ENCODE peak calls at places on chromosomes 6 and 20, in seven cellular contexts. One of them, this sample, is unnamed.

GRCh38 chr6:52925919-52926792 is 16.7 kb upstream of the GSTA3 start:
- DNase-seq in endothelial cell of umbilical vein: no peak
- DNase-seq in GM06990: no peak
- DNase-seq in AG04450: no peak
- DNase-seq in CD8-positive, alpha-beta T cell: no peak
- DNase-seq in esophagus muscularis mucosa: peak
- DNase-seq in neuronal stem cell: no peak
- DNase-seq in this sample: no peak

GRCh38 chr6:134176283-134176975 is 124.0 kb upstream of the SLC2A12 start:
- DNase-seq in endothelial cell of umbilical vein: peak
- DNase-seq in GM06990: no peak
- DNase-seq in AG04450: no peak
- DNase-seq in CD8-positive, alpha-beta T cell: no peak
- DNase-seq in esophagus muscularis mucosa: no peak
- DNase-seq in neuronal stem cell: no peak
- DNase-seq in this sample: no peak

GRCh38 chr6:24321538-24322162 is 36.2 kb downstream of the DCDC2 start:
- DNase-seq in endothelial cell of umbilical vein: no peak
- DNase-seq in GM06990: no peak
- DNase-seq in AG04450: no peak
- DNase-seq in CD8-positive, alpha-beta T cell: no peak
- DNase-seq in esophagus muscularis mucosa: no peak
- DNase-seq in neuronal stem cell: no peak
- DNase-seq in this sample: no peak

GRCh38 chr6:28974505-28974904 is 30.6 kb downstream of the ZNF311 start:
- DNase-seq in endothelial cell of umbilical vein: no peak
- DNase-seq in GM06990: no peak
- DNase-seq in AG04450: no peak
- DNase-seq in CD8-positive, alpha-beta T cell: no peak
- DNase-seq in esophagus muscularis mucosa: no peak
- DNase-seq in neuronal stem cell: no peak
- DNase-seq in this sample: no peak

GRCh38 chr6:15897063-15897934 is 231.6 kb upstream of the MYLIP start:
- DNase-seq in endothelial cell of umbilical vein: peak
- DNase-seq in GM06990: no peak
- DNase-seq in AG04450: no peak
- DNase-seq in CD8-positive, alpha-beta T cell: no peak
- DNase-seq in esophagus muscularis mucosa: no peak
- DNase-seq in neuronal stem cell: no peak
- DNase-seq in this sample: peak

GRCh38 chr20:43844778-43845614 is 69.7 kb upstream of the TOX2 start:
- DNase-seq in endothelial cell of umbilical vein: peak
- DNase-seq in GM06990: no peak
- DNase-seq in AG04450: peak
- DNase-seq in CD8-positive, alpha-beta T cell: no peak
- DNase-seq in esophagus muscularis mucosa: no peak
- DNase-seq in neuronal stem cell: no peak
- DNase-seq in this sample: peak

GRCh38 chr6:109239918-109240321 is 142.3 kb downstream of the CD164 start:
- DNase-seq in endothelial cell of umbilical vein: no peak
- DNase-seq in GM06990: no peak
- DNase-seq in AG04450: no peak
- DNase-seq in CD8-positive, alpha-beta T cell: no peak
- DNase-seq in esophagus muscularis mucosa: peak
- DNase-seq in neuronal stem cell: no peak
- DNase-seq in this sample: no peak

GRCh38 chr6:125205931-125206330 is 52.4 kb downstream of the TPD52L1 start:
- DNase-seq in endothelial cell of umbilical vein: no peak
- DNase-seq in GM06990: no peak
- DNase-seq in AG04450: no peak
- DNase-seq in CD8-positive, alpha-beta T cell: no peak
- DNase-seq in esophagus muscularis mucosa: no peak
- DNase-seq in neuronal stem cell: no peak
- DNase-seq in this sample: no peak

GRCh38 chr6:101117397-101118185 is 236.5 kb upstream of the ASCC3 start:
- DNase-seq in endothelial cell of umbilical vein: no peak
- DNase-seq in GM06990: no peak
- DNase-seq in AG04450: no peak
- DNase-seq in CD8-positive, alpha-beta T cell: no peak
- DNase-seq in esophagus muscularis mucosa: no peak
- DNase-seq in neuronal stem cell: no peak
- DNase-seq in this sample: no peak

GRCh38 chr20:58028123-58028522 is 200.3 kb downstream of the ANKRD60 start:
- DNase-seq in endothelial cell of umbilical vein: no peak
- DNase-seq in GM06990: no peak
- DNase-seq in AG04450: no peak
- DNase-seq in CD8-positive, alpha-beta T cell: no peak
- DNase-seq in esophagus muscularis mucosa: no peak
- DNase-seq in neuronal stem cell: no peak
- DNase-seq in this sample: no peak

GRCh38 chr6:160010067-160010466 is 41.2 kb downstream of the IGF2R start:
- DNase-seq in endothelial cell of umbilical vein: no peak
- DNase-seq in GM06990: no peak
- DNase-seq in AG04450: no peak
- DNase-seq in CD8-positive, alpha-beta T cell: no peak
- DNase-seq in esophagus muscularis mucosa: no peak
- DNase-seq in neuronal stem cell: no peak
- DNase-seq in this sample: no peak

GRCh38 chr20:7601431-7601830 is 338.8 kb downstream of the HAO1 start:
- DNase-seq in endothelial cell of umbilical vein: no peak
- DNase-seq in GM06990: no peak
- DNase-seq in AG04450: no peak
- DNase-seq in CD8-positive, alpha-beta T cell: no peak
- DNase-seq in esophagus muscularis mucosa: no peak
- DNase-seq in neuronal stem cell: no peak
- DNase-seq in this sample: no peak

GRCh38 chr6:159522877-159523547 is 170.0 kb downstream of the SOD2 start:
- DNase-seq in endothelial cell of umbilical vein: no peak
- DNase-seq in GM06990: no peak
- DNase-seq in AG04450: no peak
- DNase-seq in CD8-positive, alpha-beta T cell: no peak
- DNase-seq in esophagus muscularis mucosa: no peak
- DNase-seq in neuronal stem cell: no peak
- DNase-seq in this sample: no peak

GRCh38 chr20:47198254-47198671 is 158.2 kb downstream of the ZMYND8 start:
- DNase-seq in endothelial cell of umbilical vein: no peak
- DNase-seq in GM06990: no peak
- DNase-seq in AG04450: no peak
- DNase-seq in CD8-positive, alpha-beta T cell: no peak
- DNase-seq in esophagus muscularis mucosa: no peak
- DNase-seq in neuronal stem cell: no peak
- DNase-seq in this sample: no peak

GRCh38 chr6:109373762-109374161 is 8.5 kb downstream of the CD164 start:
- DNase-seq in endothelial cell of umbilical vein: no peak
- DNase-seq in GM06990: peak
- DNase-seq in AG04450: no peak
- DNase-seq in CD8-positive, alpha-beta T cell: no peak
- DNase-seq in esophagus muscularis mucosa: no peak
- DNase-seq in neuronal stem cell: no peak
- DNase-seq in this sample: no peak

GRCh38 chr6:132300323-132300949 is 100.8 kb downstream of the MOXD1 start:
- DNase-seq in endothelial cell of umbilical vein: peak
- DNase-seq in GM06990: no peak
- DNase-seq in AG04450: peak
- DNase-seq in CD8-positive, alpha-beta T cell: no peak
- DNase-seq in esophagus muscularis mucosa: no peak
- DNase-seq in neuronal stem cell: no peak
- DNase-seq in this sample: peak

GRCh38 chr6:130326496-130326895 is 39.3 kb upstream of the TMEM200A start:
- DNase-seq in endothelial cell of umbilical vein: no peak
- DNase-seq in GM06990: no peak
- DNase-seq in AG04450: no peak
- DNase-seq in CD8-positive, alpha-beta T cell: no peak
- DNase-seq in esophagus muscularis mucosa: no peak
- DNase-seq in neuronal stem cell: no peak
- DNase-seq in this sample: no peak

GRCh38 chr20:48898210-48898609 is 23.3 kb upstream of the ARFGEF2 start:
- DNase-seq in endothelial cell of umbilical vein: no peak
- DNase-seq in GM06990: no peak
- DNase-seq in AG04450: no peak
- DNase-seq in CD8-positive, alpha-beta T cell: no peak
- DNase-seq in esophagus muscularis mucosa: no peak
- DNase-seq in neuronal stem cell: no peak
- DNase-seq in this sample: no peak

GRCh38 chr6:15420959-15421438 is 175.1 kb downstream of the JARID2 start:
- DNase-seq in endothelial cell of umbilical vein: no peak
- DNase-seq in GM06990: peak
- DNase-seq in AG04450: no peak
- DNase-seq in CD8-positive, alpha-beta T cell: no peak
- DNase-seq in esophagus muscularis mucosa: no peak
- DNase-seq in neuronal stem cell: no peak
- DNase-seq in this sample: no peak

GRCh38 chr6:16850332-16851022 is 89.2 kb upstream of the ATXN1 start:
- DNase-seq in endothelial cell of umbilical vein: no peak
- DNase-seq in GM06990: no peak
- DNase-seq in AG04450: no peak
- DNase-seq in CD8-positive, alpha-beta T cell: no peak
- DNase-seq in esophagus muscularis mucosa: no peak
- DNase-seq in neuronal stem cell: no peak
- DNase-seq in this sample: no peak

GRCh38 chr6:149443411-149444181 is 41.2 kb downstream of the ZC3H12D start:
- DNase-seq in endothelial cell of umbilical vein: no peak
- DNase-seq in GM06990: no peak
- DNase-seq in AG04450: peak
- DNase-seq in CD8-positive, alpha-beta T cell: no peak
- DNase-seq in esophagus muscularis mucosa: no peak
- DNase-seq in neuronal stem cell: no peak
- DNase-seq in this sample: no peak

DNA sequence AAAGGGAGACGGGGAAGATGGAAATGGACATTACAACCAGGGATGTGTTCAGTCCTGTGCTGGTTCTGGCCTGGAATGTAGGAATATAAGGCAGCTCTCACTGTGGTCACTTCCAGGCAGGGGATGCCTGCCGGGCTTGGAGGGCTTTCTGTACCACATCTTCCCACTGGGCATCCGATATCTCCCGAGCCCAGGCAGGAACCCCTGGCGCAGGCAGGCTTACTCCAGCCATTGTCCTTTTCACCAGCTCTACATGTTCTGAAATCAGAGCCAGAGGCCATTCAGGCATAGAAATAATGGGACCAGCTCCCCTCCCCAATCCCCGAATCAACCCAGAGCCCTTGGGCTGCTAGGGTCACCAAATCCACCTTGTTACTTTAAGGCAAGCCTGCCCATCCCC is 1.4 kb downstream of the MEA1 start:
- DNase-seq in endothelial cell of umbilical vein: no peak
- DNase-seq in GM06990: no peak
- DNase-seq in AG04450: no peak
- DNase-seq in CD8-positive, alpha-beta T cell: no peak
- DNase-seq in esophagus muscularis mucosa: no peak
- DNase-seq in neuronal stem cell: no peak
- DNase-seq in this sample: no peak
- H3K4me3 ChIP-seq in endothelial cell of umbilical vein: no peak
- H3K4me3 ChIP-seq in GM06990: peak
- H3K4me3 ChIP-seq in AG04450: peak
- H3K4me3 ChIP-seq in CD8-positive, alpha-beta T cell: no peak
- H3K4me3 ChIP-seq in esophagus muscularis mucosa: no peak
- H3K4me3 ChIP-seq in neuronal stem cell: peak
- H3K4me3 ChIP-seq in this sample: no peak

GRCh38 chr6:34179106-34179720 is 33.3 kb upstream of the GRM4 start:
- DNase-seq in endothelial cell of umbilical vein: no peak
- DNase-seq in GM06990: no peak
- DNase-seq in AG04450: no peak
- DNase-seq in CD8-positive, alpha-beta T cell: no peak
- DNase-seq in esophagus muscularis mucosa: no peak
- DNase-seq in neuronal stem cell: no peak
- DNase-seq in this sample: no peak

GRCh38 chr6:34174846-34175399 is 29.0 kb upstream of the GRM4 start:
- DNase-seq in endothelial cell of umbilical vein: no peak
- DNase-seq in GM06990: no peak
- DNase-seq in AG04450: no peak
- DNase-seq in CD8-positive, alpha-beta T cell: no peak
- DNase-seq in esophagus muscularis mucosa: no peak
- DNase-seq in neuronal stem cell: no peak
- DNase-seq in this sample: no peak

GRCh38 chr6:34177181-34177591 is 31.3 kb upstream of the GRM4 start:
- DNase-seq in endothelial cell of umbilical vein: no peak
- DNase-seq in GM06990: no peak
- DNase-seq in AG04450: no peak
- DNase-seq in CD8-positive, alpha-beta T cell: no peak
- DNase-seq in esophagus muscularis mucosa: no peak
- DNase-seq in neuronal stem cell: no peak
- DNase-seq in this sample: no peak

GRCh38 chr6:34178361-34179105 is 32.6 kb upstream of the GRM4 start:
- DNase-seq in endothelial cell of umbilical vein: no peak
- DNase-seq in GM06990: no peak
- DNase-seq in AG04450: no peak
- DNase-seq in CD8-positive, alpha-beta T cell: no peak
- DNase-seq in esophagus muscularis mucosa: no peak
- DNase-seq in neuronal stem cell: no peak
- DNase-seq in this sample: no peak

GRCh38 chr6:34176261-34177031 is 30.6 kb upstream of the GRM4 start:
- DNase-seq in endothelial cell of umbilical vein: no peak
- DNase-seq in GM06990: no peak
- DNase-seq in AG04450: no peak
- DNase-seq in CD8-positive, alpha-beta T cell: no peak
- DNase-seq in esophagus muscularis mucosa: no peak
- DNase-seq in neuronal stem cell: no peak
- DNase-seq in this sample: no peak
- H3K4me3 ChIP-seq in endothelial cell of umbilical vein: no peak
- H3K4me3 ChIP-seq in GM06990: no peak
- H3K4me3 ChIP-seq in AG04450: no peak
- H3K4me3 ChIP-seq in CD8-positive, alpha-beta T cell: no peak
- H3K4me3 ChIP-seq in esophagus muscularis mucosa: no peak
- H3K4me3 ChIP-seq in neuronal stem cell: no peak
- H3K4me3 ChIP-seq in this sample: no peak

DNA sequence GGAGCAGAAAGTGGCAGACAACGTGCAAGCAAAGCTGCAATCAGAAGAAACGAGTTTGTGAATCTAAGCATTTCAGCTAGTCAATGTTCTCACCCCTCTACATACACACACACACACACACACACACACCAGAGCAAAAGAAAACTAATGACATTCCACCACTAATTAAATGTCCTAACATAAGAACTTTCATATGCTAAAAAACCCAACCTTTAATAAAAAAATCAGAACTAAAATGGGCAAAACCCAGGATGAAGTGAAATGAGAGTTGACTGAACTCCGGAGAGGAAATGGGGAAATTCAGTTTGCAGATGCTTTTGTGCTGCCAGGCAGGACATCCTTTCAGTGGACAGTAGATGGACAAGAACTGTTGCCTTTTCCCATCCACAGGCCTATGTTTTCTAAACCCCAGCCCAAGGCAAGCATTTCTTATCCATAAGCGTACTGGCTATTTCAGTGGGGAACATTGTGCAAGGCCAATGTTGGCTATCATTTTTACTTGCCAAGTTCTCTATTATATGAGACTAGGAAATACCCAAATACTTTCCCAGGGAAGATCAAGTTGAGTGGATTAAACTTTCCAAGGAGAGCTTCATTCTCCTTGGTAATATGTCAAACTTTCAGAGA is 27.2 kb downstream of the RIN2 start:
- DNase-seq in endothelial cell of umbilical vein: no peak
- DNase-seq in GM06990: no peak
- DNase-seq in AG04450: no peak
- DNase-seq in CD8-positive, alpha-beta T cell: no peak
- DNase-seq in esophagus muscularis mucosa: no peak
- DNase-seq in neuronal stem cell: no peak
- DNase-seq in this sample: no peak
- H3K4me3 ChIP-seq in endothelial cell of umbilical vein: no peak
- H3K4me3 ChIP-seq in GM06990: no peak
- H3K4me3 ChIP-seq in AG04450: peak
- H3K4me3 ChIP-seq in CD8-positive, alpha-beta T cell: no peak
- H3K4me3 ChIP-seq in esophagus muscularis mucosa: peak
- H3K4me3 ChIP-seq in neuronal stem cell: no peak
- H3K4me3 ChIP-seq in this sample: no peak

GRCh38 chr20:38106461-38106860 is 58.6 kb downstream of the TGM2 start:
- DNase-seq in endothelial cell of umbilical vein: no peak
- DNase-seq in GM06990: no peak
- DNase-seq in AG04450: no peak
- DNase-seq in CD8-positive, alpha-beta T cell: no peak
- DNase-seq in esophagus muscularis mucosa: peak
- DNase-seq in neuronal stem cell: no peak
- DNase-seq in this sample: no peak
- H3K4me3 ChIP-seq in endothelial cell of umbilical vein: no peak
- H3K4me3 ChIP-seq in GM06990: no peak
- H3K4me3 ChIP-seq in AG04450: no peak
- H3K4me3 ChIP-seq in CD8-positive, alpha-beta T cell: no peak
- H3K4me3 ChIP-seq in esophagus muscularis mucosa: no peak
- H3K4me3 ChIP-seq in neuronal stem cell: no peak
- H3K4me3 ChIP-seq in this sample: no peak